ENCODE peak calls at places on chromosomes 4 and X, in nine cellular contexts. Z is PC-9, A is NCI-H2171, R is Kasumi-1, J is sciatic nerve, B is SW480, E is IMR-90, K is NCI-H524, Q is heart right ventricle. M is an unnamed sample.

GRCh38 chr4:864456-865120 is 38.7 kb upstream of the CPLX1 start:
- DNase-seq in Z (no peak), A (no peak), R (no peak), J (no peak), B (no peak), E (no peak), K (no peak), Q (no peak), M (no peak)

GRCh38 chr4:185966997-185967775 is 101.8 kb upstream of the TLR3 start:
- DNase-seq in Z (peak), A (no peak), R (no peak), J (no peak), B (no peak), E (no peak), K (no peak), Q (no peak), M (no peak)

GRCh38 chr4:164221631-164222030 is 532.3 kb upstream of the SMIM31 start:
- DNase-seq in Z (no peak), A (no peak), R (no peak), J (no peak), B (no peak), E (no peak), K (no peak), Q (no peak), M (no peak)

GRCh38 chr4:118776166-118776954 is 59.6 kb downstream of the SEC24D start:
- DNase-seq in Z (no peak), A (no peak), R (no peak), J (no peak), B (no peak), E (peak), K (no peak), Q (no peak), M (no peak)

GRCh38 chr4:128288689-128289106 is 1.1 kb upstream of the PGRMC2 start:
- DNase-seq in Z (peak), A (peak), R (peak), J (no peak), B (peak), E (peak), K (peak), Q (no peak), M (no peak)

GRCh38 chr4:138062929-138063328 is 179.2 kb downstream of the SLC7A11 start:
- DNase-seq in Z (no peak), A (no peak), R (no peak), J (no peak), B (no peak), E (peak), K (no peak), Q (no peak), M (no peak)

GRCh38 chrX:52933213-52933612 is 25.1 kb downstream of the FAM156A start:
- DNase-seq in Z (no peak), A (no peak), R (no peak), J (no peak), B (no peak), E (no peak), K (no peak), Q (no peak), M (no peak)

GRCh38 chr4:38531126-38531737 is 132.8 kb upstream of the KLF3 start:
- DNase-seq in Z (no peak), A (no peak), R (no peak), J (no peak), B (no peak), E (peak), K (peak), Q (no peak), M (no peak)

GRCh38 chrX:117808413-117808812 is 308.2 kb downstream of the KLHL13 start:
- DNase-seq in Z (no peak), A (no peak), R (no peak), J (no peak), B (no peak), E (no peak), K (no peak), Q (no peak), M (no peak)

M was measured in HepG2.